ENCODE peak calls at places on chromosomes 13 and 19, in seven cellular contexts. One of them, this sample, is unnamed.

GRCh38 chr13:40064723-40065122 is 409.3 kb downstream of the COG6 start:
- DNase-seq in endothelial cell: no peak
- DNase-seq in endothelial cell of umbilical vein: peak; percentile 57
- DNase-seq in tibial nerve: no peak
- DNase-seq in ascending aorta: no peak
- DNase-seq in A549: peak; percentile 5
- DNase-seq in omental fat pad: no peak
- DNase-seq in this sample: peak; percentile 96

GRCh38 chr19:56942749-56943148 is 102.2 kb upstream of the PEG3 start:
- DNase-seq in endothelial cell: peak; percentile 26
- DNase-seq in endothelial cell of umbilical vein: peak; percentile 8
- DNase-seq in tibial nerve: no peak
- DNase-seq in ascending aorta: no peak
- DNase-seq in A549: no peak
- DNase-seq in omental fat pad: no peak
- DNase-seq in this sample: no peak

GRCh38 chr19:22026687-22027086 is 15.9 kb upstream of the ZNF208 start:
- DNase-seq in endothelial cell: no peak
- DNase-seq in endothelial cell of umbilical vein: no peak
- DNase-seq in tibial nerve: no peak
- DNase-seq in ascending aorta: no peak
- DNase-seq in A549: no peak
- DNase-seq in omental fat pad: no peak
- DNase-seq in this sample: no peak

GRCh38 chr13:94480672-94481145 is 1.2 kb upstream of the DCT start:
- DNase-seq in endothelial cell: no peak
- DNase-seq in endothelial cell of umbilical vein: no peak
- DNase-seq in tibial nerve: peak; percentile 19
- DNase-seq in ascending aorta: no peak
- DNase-seq in A549: no peak
- DNase-seq in omental fat pad: no peak
- DNase-seq in this sample: peak; percentile 78

GRCh38 chr19:16623576-16623975 is 4.4 kb downstream of the MED26 start:
- DNase-seq in endothelial cell: no peak
- DNase-seq in endothelial cell of umbilical vein: no peak
- DNase-seq in tibial nerve: no peak
- DNase-seq in ascending aorta: no peak
- DNase-seq in A549: no peak
- DNase-seq in omental fat pad: no peak
- DNase-seq in this sample: no peak

GRCh38 chr19:16559896-16560295 is 12.3 kb downstream of the SLC35E1 start:
- DNase-seq in endothelial cell: no peak
- DNase-seq in endothelial cell of umbilical vein: peak; percentile 12
- DNase-seq in tibial nerve: no peak
- DNase-seq in ascending aorta: no peak
- DNase-seq in A549: no peak
- DNase-seq in omental fat pad: no peak
- DNase-seq in this sample: no peak

GRCh38 chr13:37138917-37139316 is 33.5 kb upstream of the CSNK1A1L start:
- DNase-seq in endothelial cell: no peak
- DNase-seq in endothelial cell of umbilical vein: no peak
- DNase-seq in tibial nerve: no peak
- DNase-seq in ascending aorta: no peak
- DNase-seq in A549: no peak
- DNase-seq in omental fat pad: no peak
- DNase-seq in this sample: no peak

GRCh38 chr19:30870861-30871260 is 478.4 kb downstream of the TSHZ3 start:
- DNase-seq in endothelial cell: no peak
- DNase-seq in endothelial cell of umbilical vein: no peak
- DNase-seq in tibial nerve: no peak
- DNase-seq in ascending aorta: no peak
- DNase-seq in A549: no peak
- DNase-seq in omental fat pad: peak; percentile 41
- DNase-seq in this sample: peak; percentile 1

GRCh38 chr19:19329199-19329598 is 8.6 kb downstream of the MAU2 start:
- DNase-seq in endothelial cell: no peak
- DNase-seq in endothelial cell of umbilical vein: peak; percentile 44
- DNase-seq in tibial nerve: no peak
- DNase-seq in ascending aorta: no peak
- DNase-seq in A549: no peak
- DNase-seq in omental fat pad: no peak
- DNase-seq in this sample: no peak

GRCh38 chr13:75136151-75136550 is 345.8 kb downstream of the TBC1D4 start:
- DNase-seq in endothelial cell: no peak
- DNase-seq in endothelial cell of umbilical vein: no peak
- DNase-seq in tibial nerve: no peak
- DNase-seq in ascending aorta: no peak
- DNase-seq in A549: no peak
- DNase-seq in omental fat pad: no peak
- DNase-seq in this sample: no peak

GRCh38 chr19:1086618-1087017 is 8.6 kb downstream of the POLR2E start:
- DNase-seq in endothelial cell: no peak
- DNase-seq in endothelial cell of umbilical vein: no peak
- DNase-seq in tibial nerve: no peak
- DNase-seq in ascending aorta: no peak
- DNase-seq in A549: no peak
- DNase-seq in omental fat pad: no peak
- DNase-seq in this sample: no peak

GRCh38 chr19:1088419-1089066 is 6.6 kb downstream of the POLR2E start:
- DNase-seq in endothelial cell: no peak
- DNase-seq in endothelial cell of umbilical vein: no peak
- DNase-seq in tibial nerve: no peak
- DNase-seq in ascending aorta: no peak
- DNase-seq in A549: no peak
- DNase-seq in omental fat pad: no peak
- DNase-seq in this sample: no peak

GRCh38 chr19:1089891-1090290 is 5.3 kb downstream of the POLR2E start:
- DNase-seq in endothelial cell: no peak
- DNase-seq in endothelial cell of umbilical vein: no peak
- DNase-seq in tibial nerve: no peak
- DNase-seq in ascending aorta: no peak
- DNase-seq in A549: no peak
- DNase-seq in omental fat pad: no peak
- DNase-seq in this sample: no peak

GRCh38 chr19:1089126-1089771 is 5.9 kb downstream of the POLR2E start:
- DNase-seq in endothelial cell: no peak
- DNase-seq in endothelial cell of umbilical vein: no peak
- DNase-seq in tibial nerve: no peak
- DNase-seq in ascending aorta: no peak
- DNase-seq in A549: no peak
- DNase-seq in omental fat pad: no peak
- DNase-seq in this sample: no peak

GRCh38 chr19:1087813-1088418 is 7.3 kb downstream of the POLR2E start:
- DNase-seq in endothelial cell: no peak
- DNase-seq in endothelial cell of umbilical vein: no peak
- DNase-seq in tibial nerve: no peak
- DNase-seq in ascending aorta: peak; percentile 53
- DNase-seq in A549: no peak
- DNase-seq in omental fat pad: no peak
- DNase-seq in this sample: no peak
- TF ChIP-seq CTCF in endothelial cell: no peak
- TF ChIP-seq CTCF in endothelial cell of umbilical vein: no peak
- TF ChIP-seq CTCF in tibial nerve: no peak
- TF ChIP-seq CTCF in ascending aorta: no peak
- TF ChIP-seq CTCF in A549: no peak
- TF ChIP-seq CTCF in omental fat pad: no peak
- TF ChIP-seq CTCF in this sample: no peak

GRCh38 chr19:47284324-47284899 is 9.7 kb downstream of the INAFM1 start:
- DNase-seq in endothelial cell: peak; percentile 69
- DNase-seq in endothelial cell of umbilical vein: peak; percentile 57
- DNase-seq in tibial nerve: no peak
- DNase-seq in ascending aorta: no peak
- DNase-seq in A549: peak; percentile 50
- DNase-seq in omental fat pad: no peak
- DNase-seq in this sample: peak; percentile 80

GRCh38 chr19:47275866-47276461 is 1.3 kb downstream of the INAFM1 start:
- DNase-seq in endothelial cell: no peak
- DNase-seq in endothelial cell of umbilical vein: no peak
- DNase-seq in tibial nerve: no peak
- DNase-seq in ascending aorta: no peak
- DNase-seq in A549: no peak
- DNase-seq in omental fat pad: no peak
- DNase-seq in this sample: peak; percentile 73

GRCh38 chr19:47283405-47284059 is 8.8 kb downstream of the INAFM1 start:
- DNase-seq in endothelial cell: no peak
- DNase-seq in endothelial cell of umbilical vein: no peak
- DNase-seq in tibial nerve: no peak
- DNase-seq in ascending aorta: no peak
- DNase-seq in A549: no peak
- DNase-seq in omental fat pad: no peak
- DNase-seq in this sample: no peak

GRCh38 chr19:47274891-47275865 is 493 bp downstream of the INAFM1 start:
- DNase-seq in endothelial cell: peak; percentile 28
- DNase-seq in endothelial cell of umbilical vein: peak; percentile 42
- DNase-seq in tibial nerve: no peak
- DNase-seq in ascending aorta: no peak
- DNase-seq in A549: no peak
- DNase-seq in omental fat pad: no peak
- DNase-seq in this sample: no peak

DNA sequence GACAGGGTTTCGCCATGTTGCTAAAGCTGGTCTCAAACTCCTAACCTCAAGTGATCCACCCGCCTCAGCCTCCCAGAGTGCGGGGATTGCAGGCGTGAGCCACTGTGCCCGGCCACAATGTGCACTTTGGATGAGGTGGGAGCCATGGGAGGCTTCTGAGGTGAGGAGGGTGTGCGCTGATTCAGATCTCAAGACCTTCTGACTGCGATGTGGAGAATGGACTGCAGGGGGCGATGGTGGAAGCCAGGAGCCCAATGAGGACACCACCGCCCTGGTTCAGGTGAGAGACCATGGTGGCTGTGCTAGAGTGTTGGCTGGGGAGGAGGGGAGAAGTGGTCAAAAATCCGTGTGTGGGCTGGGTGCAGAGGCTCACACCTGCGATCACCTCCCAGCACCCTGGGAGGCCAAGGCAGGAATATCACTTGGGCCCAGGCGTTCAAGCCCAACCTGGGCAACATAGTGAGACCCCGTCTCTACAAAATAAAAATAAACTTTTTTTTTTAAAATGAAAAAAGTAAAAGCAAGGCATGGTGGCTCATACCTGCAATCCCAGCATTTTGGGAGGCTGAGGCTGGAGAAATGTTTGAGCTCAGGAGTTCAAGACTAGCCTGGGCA is 5.6 kb downstream of the INAFM1 start:
- DNase-seq in endothelial cell: peak; percentile 61
- DNase-seq in endothelial cell of umbilical vein: peak; percentile 23
- DNase-seq in tibial nerve: no peak
- DNase-seq in ascending aorta: no peak
- DNase-seq in A549: peak; percentile 49
- DNase-seq in omental fat pad: no peak
- DNase-seq in this sample: no peak
- TF ChIP-seq CTCF in endothelial cell: peak; percentile 39
- TF ChIP-seq CTCF in endothelial cell of umbilical vein: peak; percentile 38
- TF ChIP-seq CTCF in tibial nerve: no peak
- TF ChIP-seq CTCF in ascending aorta: no peak
- TF ChIP-seq CTCF in A549: peak; percentile 45
- TF ChIP-seq CTCF in omental fat pad: no peak
- TF ChIP-seq CTCF in this sample: peak; percentile 57

GRCh38 chr19:55165952-55166529 is 372 bp downstream of the DNAAF3 start:
- DNase-seq in endothelial cell: peak; percentile 84
- DNase-seq in endothelial cell of umbilical vein: peak; percentile 66
- DNase-seq in tibial nerve: no peak
- DNase-seq in ascending aorta: no peak
- DNase-seq in A549: peak; percentile 93
- DNase-seq in omental fat pad: no peak
- DNase-seq in this sample: peak; percentile 74
- TF ChIP-seq CTCF in endothelial cell: peak; percentile 27
- TF ChIP-seq CTCF in endothelial cell of umbilical vein: peak; percentile 59
- TF ChIP-seq CTCF in tibial nerve: no peak
- TF ChIP-seq CTCF in ascending aorta: no peak
- TF ChIP-seq CTCF in A549: peak; percentile 97
- TF ChIP-seq CTCF in omental fat pad: no peak
- TF ChIP-seq CTCF in this sample: peak; percentile 65

DNA sequence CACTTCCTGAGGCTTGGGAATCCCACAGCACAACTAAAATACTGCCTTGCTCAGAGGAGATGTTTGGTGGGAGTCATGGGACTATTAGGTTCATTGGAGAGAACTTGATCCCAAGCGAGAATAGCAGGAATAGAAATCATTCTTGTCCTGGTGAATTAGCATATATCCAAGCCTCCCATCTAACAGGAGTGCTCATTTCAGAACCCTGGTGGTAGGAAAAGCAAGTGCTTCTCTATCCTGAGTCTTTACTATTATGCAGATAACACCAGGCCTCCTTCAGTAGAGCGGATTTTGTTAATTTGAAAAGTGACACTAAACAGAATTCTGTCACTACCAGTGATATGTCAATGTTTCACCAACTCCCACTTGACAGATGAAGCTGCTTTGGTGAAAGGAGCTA is 199.5 kb downstream of the ATP8A2 start:
- DNase-seq in endothelial cell: no peak
- DNase-seq in endothelial cell of umbilical vein: no peak
- DNase-seq in tibial nerve: no peak
- DNase-seq in ascending aorta: no peak
- DNase-seq in A549: no peak
- DNase-seq in omental fat pad: no peak
- DNase-seq in this sample: no peak
- TF ChIP-seq CTCF in endothelial cell: no peak
- TF ChIP-seq CTCF in endothelial cell of umbilical vein: no peak
- TF ChIP-seq CTCF in tibial nerve: no peak
- TF ChIP-seq CTCF in ascending aorta: no peak
- TF ChIP-seq CTCF in A549: no peak
- TF ChIP-seq CTCF in omental fat pad: no peak
- TF ChIP-seq CTCF in this sample: no peak

DNA sequence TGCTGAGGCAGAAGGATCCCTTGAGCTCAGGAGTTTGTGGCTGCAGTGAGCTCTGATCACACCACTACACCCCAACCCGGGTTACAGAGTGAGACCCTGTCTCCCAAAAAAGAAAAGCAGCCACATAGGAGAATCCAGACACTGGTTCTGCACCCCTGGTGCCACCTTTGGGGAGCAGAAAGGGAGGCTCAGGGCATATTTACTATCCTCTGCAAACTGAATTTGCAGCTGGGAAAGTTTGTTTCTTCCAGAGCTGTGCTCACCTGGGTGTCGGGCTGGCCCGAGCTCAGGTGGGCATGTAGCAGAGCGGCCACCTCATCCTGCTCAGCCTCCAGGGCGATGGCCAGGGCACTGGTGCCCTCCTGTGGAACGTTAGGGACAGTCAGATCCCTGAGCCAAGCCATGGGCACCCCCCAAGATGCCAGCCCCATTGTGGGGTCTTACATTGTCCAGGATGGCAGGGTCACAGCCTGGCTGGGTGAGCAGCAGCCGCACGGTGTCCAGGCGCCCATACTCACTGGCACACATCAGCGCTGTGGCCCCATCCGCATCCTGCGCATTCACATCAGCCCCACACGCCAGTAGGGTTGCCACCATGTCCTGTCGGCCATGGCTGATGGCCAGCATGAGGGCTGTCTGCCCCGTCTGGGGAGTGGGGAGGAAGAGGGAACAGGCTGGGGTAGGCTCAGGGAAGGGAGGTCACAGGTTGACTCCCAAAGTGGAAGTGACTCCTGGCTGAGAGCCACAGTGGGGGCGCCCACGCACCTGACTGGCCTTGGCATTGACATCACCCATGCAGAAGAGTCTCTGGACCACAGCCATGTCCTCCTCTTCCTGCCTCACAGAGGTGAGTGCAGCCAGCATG is 3.1 kb downstream of the RPS28 start:
- DNase-seq in endothelial cell: no peak
- DNase-seq in endothelial cell of umbilical vein: no peak
- DNase-seq in tibial nerve: no peak
- DNase-seq in ascending aorta: no peak
- DNase-seq in A549: no peak
- DNase-seq in omental fat pad: no peak
- DNase-seq in this sample: no peak
- TF ChIP-seq CTCF in endothelial cell: no peak
- TF ChIP-seq CTCF in endothelial cell of umbilical vein: peak; percentile 6
- TF ChIP-seq CTCF in tibial nerve: no peak
- TF ChIP-seq CTCF in ascending aorta: no peak
- TF ChIP-seq CTCF in A549: no peak
- TF ChIP-seq CTCF in omental fat pad: no peak
- TF ChIP-seq CTCF in this sample: no peak

This sample was measured in fibroblast of the aortic adventitia.